ENCODE peak calls at places on chromosome 7, in six cellular contexts. P is substantia nigra, U is neuronal stem cell, G is nephron progenitor cell, E is HT1080, L is RWPE1. I is an unnamed sample.

GRCh38 chr7:31488562-31489203 is 25.2 kb upstream of the ITPRID1 start:
- DNase-seq in P (no peak), U (peak), G (peak), E (peak), L (peak), I (peak)

GRCh38 chr7:116468534-116468933 is 31.0 kb upstream of the CAV2 start:
- DNase-seq in P (no peak), U (no peak), G (no peak), E (no peak), L (no peak), I (no peak)

GRCh38 chr7:130865408-130866236 is 131.6 kb upstream of the KLF14 start:
- DNase-seq in P (no peak), U (no peak), G (peak), E (peak), L (no peak), I (peak)

GRCh38 chr7:135930565-135931423 is 46.4 kb downstream of the MTPN start:
- DNase-seq in P (no peak), U (no peak), G (no peak), E (peak), L (no peak), I (peak)

GRCh38 chr7:111992601-111993000 is 213.6 kb downstream of the DOCK4 start:
- DNase-seq in P (no peak), U (no peak), G (no peak), E (no peak), L (no peak), I (no peak)

GRCh38 chr7:87111877-87112276 is 40.4 kb upstream of the DMTF1 start:
- DNase-seq in P (no peak), U (no peak), G (no peak), E (no peak), L (no peak), I (no peak)

GRCh38 chr7:90625562-90625961 is 29.4 kb downstream of the CDK14 start:
- DNase-seq in P (no peak), U (peak), G (no peak), E (peak), L (peak), I (peak)

GRCh38 chr7:159108491-159108890 is 36.2 kb downstream of the VIPR2 start:
- DNase-seq in P (no peak), U (no peak), G (no peak), E (no peak), L (no peak), I (no peak)

GRCh38 chr7:12754179-12754578 is 66.7 kb downstream of the ARL4A start:
- DNase-seq in P (no peak), U (no peak), G (no peak), E (no peak), L (no peak), I (no peak)

I was measured in HAP-1.